ENCODE peak calls at places on chromosome 10, in six cellular contexts. S is aorta, C is lower lobe of right lung, W is psoas muscle, I is hepatocyte, M is stomach. A is an unnamed sample.

GRCh38 chr10:22245567-22245966 is 27.8 kb upstream of the EBLN1 start:
- DNase-seq in S (no peak), W (no peak), C (no peak), M (no peak), I (no peak), A (no peak)

GRCh38 chr10:116098411-116099019 is 174.5 kb downstream of the GFRA1 start:
- DNase-seq in S (no peak), W (peak), M (no peak), I (peak), C (no peak), A (no peak)

GRCh38 chr10:121392657-121393056 is 205.6 kb downstream of the FGFR2 start:
- DNase-seq in C (no peak), I (no peak), M (no peak), S (no peak), W (no peak), A (no peak)

GRCh38 chr10:48600645-48601505 is 4.0 kb downstream of the ARHGAP22 start:
- DNase-seq in S (peak), C (no peak), I (no peak), M (no peak), W (no peak), A (no peak)

GRCh38 chr10:132163278-132163765 is 23.4 kb upstream of the DPYSL4 start:
- DNase-seq in C (peak), W (peak), S (peak), M (peak), I (no peak), A (no peak)

GRCh38 chr10:6239213-6239991 is 36.7 kb downstream of the PFKFB3 start:
- DNase-seq in W (peak), I (peak), M (peak), C (no peak), S (no peak), A (peak)

GRCh38 chr10:58335306-58336005 is 650 bp downstream of the UBE2D1 start:
- DNase-seq in S (no peak), M (peak), I (peak), W (peak), C (peak), A (no peak)

GRCh38 chr10:74675527-74675926 is 150.9 kb upstream of the KAT6B start:
- DNase-seq in W (no peak), M (no peak), C (no peak), I (no peak), S (no peak), A (no peak)

GRCh38 chr10:3097160-3097559 is 29.8 kb downstream of the PFKP start:
- DNase-seq in W (no peak), I (no peak), S (no peak), C (no peak), M (no peak), A (no peak)

GRCh38 chr10:25506821-25507335 is 332.1 kb downstream of the GPR158 start:
- DNase-seq in S (no peak), W (no peak), M (no peak), C (no peak), I (no peak), A (no peak)

GRCh38 chr10:71840177-71840711 is 10.8 kb downstream of the PSAP start:
- DNase-seq in C (peak), W (peak), I (peak), S (peak), M (peak), A (peak)

GRCh38 chr10:17851611-17852010 is 42.5 kb downstream of the MRC1 start:
- DNase-seq in M (no peak), C (peak), W (peak), I (no peak), S (peak), A (no peak)

GRCh38 chr10:1665681-1666080 is 71.6 kb downstream of the ADARB2 start:
- DNase-seq in M (no peak), W (no peak), I (no peak), S (no peak), C (no peak), A (no peak)

GRCh38 chr10:89391882-89392756 is at the start of gene IFIT1:
- DNase-seq in C (no peak), M (peak), I (peak), S (no peak), W (no peak), A (peak)

GRCh38 chr10:59131673-59132072 is 44.8 kb upstream of the PHYHIPL start:
- DNase-seq in M (no peak), I (no peak), C (no peak), S (no peak), W (no peak), A (no peak)

GRCh38 chr10:124725171-124725631 is 19.0 kb downstream of the FAM53B start:
- DNase-seq in W (no peak), M (no peak), S (peak), I (no peak), C (no peak), A (no peak)
- H3K27ac ChIP-seq in W (peak), M (peak), S (no peak), I (no peak), C (peak), A (no peak)

DNA sequence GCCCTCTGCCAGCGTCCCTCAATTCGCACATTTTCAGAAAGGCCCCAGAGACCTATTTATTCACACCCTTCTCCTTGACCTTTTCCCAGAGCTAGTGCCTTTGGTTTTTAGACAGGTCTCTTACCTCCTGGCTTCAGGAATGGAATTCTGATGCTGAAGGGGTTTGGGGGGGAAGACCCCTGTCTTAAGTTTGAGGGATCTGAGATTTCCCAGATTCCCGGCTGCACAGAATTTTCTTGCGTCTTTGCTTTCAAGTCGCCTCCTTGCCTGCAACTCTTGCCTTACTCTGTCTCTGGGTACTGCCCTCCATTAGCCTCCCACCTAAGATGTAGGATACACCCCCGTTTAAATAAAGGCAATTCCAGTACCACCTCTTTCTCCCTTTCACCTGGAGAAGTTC is 1.9 kb downstream of the GATA3 start:
- DNase-seq in I (no peak), S (no peak), W (no peak), C (no peak), M (no peak), A (no peak)
- H3K27ac ChIP-seq in I (peak), S (no peak), W (peak), C (peak), M (no peak), A (no peak)

DNA sequence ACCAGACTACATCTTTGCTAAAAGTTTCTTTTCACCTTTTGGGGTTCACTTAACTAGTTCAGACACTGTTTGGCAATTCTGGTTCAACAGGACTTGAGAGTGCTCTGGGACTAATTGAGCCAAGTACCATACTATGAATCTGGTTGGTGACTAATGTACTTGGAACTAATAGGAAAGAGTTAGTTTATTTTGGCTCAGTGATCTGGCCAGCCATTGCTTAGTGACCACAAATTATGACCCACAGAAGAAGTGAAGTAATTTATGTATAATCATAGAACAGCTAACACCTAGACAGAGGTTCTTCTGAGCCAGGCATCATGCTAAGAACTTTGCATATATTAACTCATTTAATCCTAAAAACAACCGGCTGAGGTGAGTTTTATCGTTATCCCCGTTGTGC is 126.5 kb upstream of the JCAD start:
- DNase-seq in M (no peak), I (no peak), W (no peak), C (no peak), S (no peak), A (peak)
- H3K27ac ChIP-seq in M (no peak), I (peak), W (no peak), C (peak), S (no peak), A (no peak)

GRCh38 chr10:29039659-29040309 is 249.1 kb upstream of the LYZL1 start:
- DNase-seq in W (no peak), C (no peak), S (no peak), I (peak), M (no peak), A (peak)

GRCh38 chr10:29041512-29042150 is 247.2 kb upstream of the LYZL1 start:
- DNase-seq in S (no peak), M (no peak), W (no peak), I (no peak), C (no peak), A (no peak)

GRCh38 chr10:29037348-29038113 is 251.3 kb upstream of the LYZL1 start:
- DNase-seq in S (no peak), C (no peak), M (no peak), W (no peak), I (no peak), A (no peak)

GRCh38 chr10:29035721-29036120 is 253.1 kb upstream of the LYZL1 start:
- DNase-seq in I (no peak), M (no peak), C (no peak), S (no peak), W (no peak), A (no peak)

DNA sequence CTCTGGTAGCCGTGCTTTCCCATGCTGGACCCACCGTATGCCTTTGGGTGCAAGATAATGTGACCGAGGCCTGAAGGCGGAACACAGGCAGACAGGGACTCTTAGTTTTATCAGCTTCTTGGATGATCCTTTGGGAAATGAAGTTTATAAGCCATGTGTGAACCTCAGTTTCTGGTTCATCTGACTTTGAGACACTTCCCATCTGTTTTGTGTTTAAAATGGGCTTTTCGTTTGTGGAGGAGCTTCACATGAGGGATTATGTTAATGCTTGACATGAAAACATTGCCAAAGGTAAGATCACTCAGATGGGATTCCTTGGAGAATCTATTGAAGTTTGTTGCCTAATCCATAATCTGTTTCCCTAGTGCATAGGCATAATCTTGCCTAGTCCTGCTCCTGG is 249.8 kb upstream of the LYZL1 start:
- DNase-seq in M (no peak), C (no peak), W (no peak), I (no peak), S (no peak), A (no peak)
- H3K27ac ChIP-seq in M (no peak), C (no peak), W (no peak), I (peak), S (no peak), A (peak)

GRCh38 chr10:12960939-12961338 is 40.6 kb downstream of the CCDC3 start:
- DNase-seq in M (no peak), W (no peak), C (no peak), I (no peak), S (no peak), A (no peak)
- H3K27ac ChIP-seq in M (peak), W (no peak), C (no peak), I (peak), S (peak), A (no peak)

DNA sequence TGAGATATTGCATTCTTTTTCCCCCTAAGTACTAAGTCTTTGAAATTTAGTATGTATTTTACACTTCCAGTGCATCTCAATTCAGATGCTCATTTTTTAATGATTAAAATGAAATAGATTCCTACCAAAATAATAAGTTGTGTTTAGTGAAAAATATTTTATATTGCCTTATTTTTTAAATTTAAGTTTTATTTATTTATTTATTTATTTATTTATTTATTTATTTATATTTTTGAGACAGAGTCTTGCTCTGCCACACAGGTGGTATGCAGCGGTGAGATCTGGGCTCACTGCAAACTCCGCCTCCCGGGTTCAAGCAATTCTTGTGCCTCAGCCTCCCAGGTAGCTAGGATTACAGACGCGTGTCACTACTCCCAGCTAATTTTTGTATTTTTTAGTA is 95.5 kb downstream of the RPS24 start:
- DNase-seq in W (no peak), S (no peak), C (no peak), M (no peak), I (no peak), A (no peak)
- H3K27ac ChIP-seq in W (no peak), S (no peak), C (no peak), M (no peak), I (no peak), A (no peak)

GRCh38 chr10:79158402-79159097 is 89.8 kb downstream of the ZMIZ1 start:
- DNase-seq in I (no peak), W (no peak), M (no peak), S (no peak), C (no peak), A (no peak)
- H3K27ac ChIP-seq in I (peak), W (peak), M (peak), S (no peak), C (peak), A (peak)

GRCh38 chr10:29537799-29538198 is 97.0 kb downstream of the SVIL start:
- DNase-seq in M (no peak), I (no peak), W (no peak), S (no peak), C (no peak), A (no peak)
- H3K27ac ChIP-seq in M (no peak), I (no peak), W (peak), S (no peak), C (no peak), A (no peak)

DNA sequence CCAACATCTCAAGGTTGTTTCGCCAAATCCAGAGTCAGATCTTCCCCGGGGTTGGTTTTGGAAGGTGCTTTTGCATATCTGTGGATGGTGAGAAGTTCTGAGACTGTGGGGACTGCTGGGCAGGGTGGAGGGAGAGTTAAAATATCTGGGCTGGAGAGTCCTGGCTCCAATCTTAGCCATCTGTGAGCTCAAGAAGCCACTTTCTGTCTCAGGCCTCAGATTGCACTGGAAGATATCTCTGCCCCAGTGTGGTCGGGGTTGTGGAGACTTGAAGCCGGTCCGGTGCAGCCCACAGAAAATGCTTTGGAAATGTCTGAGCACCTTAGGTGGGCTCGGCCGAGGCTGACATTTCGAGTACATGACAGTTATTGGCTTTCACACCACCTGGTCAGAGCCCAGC is 72.2 kb upstream of the SFMBT2 start:
- DNase-seq in I (no peak), C (no peak), S (no peak), W (no peak), M (no peak), A (no peak)
- H3K27ac ChIP-seq in I (no peak), C (no peak), S (no peak), W (no peak), M (no peak), A (no peak)